ENCODE peak calls at places on chromosomes 16 and 17, in four cellular contexts. One of them, this sample, is unnamed. For H3K36me3, the result is how much of the 10 kb centered on the place peaks cover.

GRCh38 chr17:29633886-29634285 is 11.2 kb upstream of the CORO6 start:
- ATAC-seq in RWPE2: no peak
- ATAC-seq in CD8-positive, alpha-beta T cell: no peak
- ATAC-seq in mucosa of descending colon: no peak
- ATAC-seq in this sample: no peak

GRCh38 chr16:29025218-29025617 is 40.4 kb downstream of the LAT start:
- ATAC-seq in RWPE2: no peak
- ATAC-seq in CD8-positive, alpha-beta T cell: no peak
- ATAC-seq in mucosa of descending colon: no peak
- ATAC-seq in this sample: no peak

GRCh38 chr16:50056226-50056625 is 9.5 kb upstream of the HEATR3 start:
- ATAC-seq in RWPE2: no peak
- ATAC-seq in mucosa of descending colon: no peak
- ATAC-seq in CD8-positive, alpha-beta T cell: no peak
- ATAC-seq in this sample: no peak

GRCh38 chr16:68459457-68459856 is 11.1 kb upstream of the SMPD3 start:
- ATAC-seq in mucosa of descending colon: no peak
- ATAC-seq in RWPE2: no peak
- ATAC-seq in CD8-positive, alpha-beta T cell: no peak
- ATAC-seq in this sample: no peak

GRCh38 chr17:41647038-41647813 is 22.9 kb upstream of the KRT17 start:
- ATAC-seq in CD8-positive, alpha-beta T cell: no peak
- ATAC-seq in RWPE2: no peak
- ATAC-seq in mucosa of descending colon: no peak
- ATAC-seq in this sample: no peak

GRCh38 chr16:324451-325334 is 27.8 kb downstream of the AXIN1 start:
- ATAC-seq in mucosa of descending colon: peak
- ATAC-seq in RWPE2: no peak
- ATAC-seq in CD8-positive, alpha-beta T cell: peak
- ATAC-seq in this sample: no peak

GRCh38 chr16:73064227-73064995 is 16.5 kb upstream of the ZFHX3 start:
- ATAC-seq in CD8-positive, alpha-beta T cell: no peak
- ATAC-seq in mucosa of descending colon: no peak
- ATAC-seq in RWPE2: no peak
- ATAC-seq in this sample: peak

GRCh38 chr17:28272166-28272565 is 46.8 kb upstream of the TMEM97 start:
- ATAC-seq in RWPE2: no peak
- ATAC-seq in mucosa of descending colon: no peak
- ATAC-seq in CD8-positive, alpha-beta T cell: no peak
- ATAC-seq in this sample: no peak

GRCh38 chr17:73356561-73357170 is 44.9 kb upstream of the CDC42EP4 start:
- ATAC-seq in mucosa of descending colon: no peak
- ATAC-seq in RWPE2: no peak
- ATAC-seq in CD8-positive, alpha-beta T cell: no peak
- ATAC-seq in this sample: no peak

GRCh38 chr16:20385844-20386832 is 18.4 kb downstream of the PDILT start:
- ATAC-seq in CD8-positive, alpha-beta T cell: no peak
- ATAC-seq in mucosa of descending colon: peak
- ATAC-seq in RWPE2: peak
- ATAC-seq in this sample: no peak

GRCh38 chr17:35790826-35791225 is 4.6 kb downstream of the MMP28 start:
- ATAC-seq in RWPE2: no peak
- ATAC-seq in mucosa of descending colon: no peak
- ATAC-seq in CD8-positive, alpha-beta T cell: no peak
- ATAC-seq in this sample: no peak

GRCh38 chr17:81401727-81402529 is 6.7 kb downstream of the BAHCC1 start:
- ATAC-seq in RWPE2: no peak
- ATAC-seq in mucosa of descending colon: no peak
- ATAC-seq in CD8-positive, alpha-beta T cell: no peak
- ATAC-seq in this sample: no peak
- TF ChIP-seq CTCF in RWPE2: peak
- TF ChIP-seq CTCF in mucosa of descending colon: no peak
- TF ChIP-seq CTCF in CD8-positive, alpha-beta T cell: no peak
- TF ChIP-seq CTCF in this sample: peak

GRCh38 chr17:79815836-79816371 is 19.0 kb upstream of the CBX8 start:
- ATAC-seq in RWPE2: no peak
- ATAC-seq in mucosa of descending colon: no peak
- ATAC-seq in CD8-positive, alpha-beta T cell: no peak
- ATAC-seq in this sample: no peak

GRCh38 chr17:79812969-79813825 is 16.3 kb upstream of the CBX8 start:
- ATAC-seq in mucosa of descending colon: no peak
- ATAC-seq in RWPE2: no peak
- ATAC-seq in CD8-positive, alpha-beta T cell: no peak
- ATAC-seq in this sample: no peak

GRCh38 chr17:79813826-79814623 is 17.1 kb upstream of the CBX8 start:
- ATAC-seq in mucosa of descending colon: no peak
- ATAC-seq in CD8-positive, alpha-beta T cell: no peak
- ATAC-seq in RWPE2: no peak
- ATAC-seq in this sample: no peak

GRCh38 chr17:79814966-79815835 is 18.3 kb upstream of the CBX8 start:
- ATAC-seq in CD8-positive, alpha-beta T cell: peak
- ATAC-seq in RWPE2: peak
- ATAC-seq in mucosa of descending colon: peak
- ATAC-seq in this sample: peak

GRCh38 chr17:79814624-79814965 is 17.7 kb upstream of the CBX8 start:
- ATAC-seq in CD8-positive, alpha-beta T cell: no peak
- ATAC-seq in RWPE2: no peak
- ATAC-seq in mucosa of descending colon: peak
- ATAC-seq in this sample: no peak
- H3K4me3 ChIP-seq in CD8-positive, alpha-beta T cell: no peak
- H3K4me3 ChIP-seq in RWPE2: no peak
- H3K4me3 ChIP-seq in mucosa of descending colon: no peak
- H3K4me3 ChIP-seq in this sample: peak

GRCh38 chr16:71854369-71854948 is 8.7 kb downstream of the ATXN1L start:
- ATAC-seq in RWPE2: peak
- ATAC-seq in CD8-positive, alpha-beta T cell: no peak
- ATAC-seq in mucosa of descending colon: no peak
- ATAC-seq in this sample: no peak
- H3K36me3 ChIP-seq in RWPE2: under half
- H3K36me3 ChIP-seq in CD8-positive, alpha-beta T cell: under half
- H3K36me3 ChIP-seq in mucosa of descending colon: under half
- H3K36me3 ChIP-seq in this sample: under half

GRCh38 chr16:80924372-80924978 is 82.2 kb downstream of the CMC2 start:
- ATAC-seq in RWPE2: peak
- ATAC-seq in CD8-positive, alpha-beta T cell: no peak
- ATAC-seq in mucosa of descending colon: peak
- ATAC-seq in this sample: no peak
- TF ChIP-seq CTCF in RWPE2: peak
- TF ChIP-seq CTCF in CD8-positive, alpha-beta T cell: peak
- TF ChIP-seq CTCF in mucosa of descending colon: no peak
- TF ChIP-seq CTCF in this sample: no peak

DNA sequence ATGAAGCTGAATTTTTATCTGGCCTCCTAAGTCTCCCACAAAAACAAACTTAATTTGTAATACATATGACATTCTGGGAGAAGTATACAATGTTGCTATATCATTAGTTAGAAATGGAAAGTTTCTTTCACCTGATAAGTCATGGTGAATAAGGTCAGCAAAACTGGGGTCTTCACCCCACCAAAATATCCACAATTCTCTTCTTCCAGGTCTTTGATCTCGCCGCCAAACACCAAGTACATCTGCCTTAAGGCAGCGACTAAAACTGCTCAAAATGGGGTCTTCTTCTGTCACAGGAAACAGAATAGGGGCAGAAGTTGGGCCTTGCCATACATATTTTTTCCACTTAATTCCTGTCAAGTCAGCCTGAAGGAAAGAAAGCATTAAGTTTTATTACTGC is 2.1 kb downstream of the MED13 start:
- ATAC-seq in mucosa of descending colon: no peak
- ATAC-seq in RWPE2: no peak
- ATAC-seq in CD8-positive, alpha-beta T cell: no peak
- ATAC-seq in this sample: no peak
- H3K4me3 ChIP-seq in mucosa of descending colon: no peak
- H3K4me3 ChIP-seq in RWPE2: peak
- H3K4me3 ChIP-seq in CD8-positive, alpha-beta T cell: peak
- H3K4me3 ChIP-seq in this sample: peak

GRCh38 chr17:18194804-18195203 is 11.2 kb downstream of the ALKBH5 start:
- ATAC-seq in mucosa of descending colon: no peak
- ATAC-seq in CD8-positive, alpha-beta T cell: no peak
- ATAC-seq in RWPE2: no peak
- ATAC-seq in this sample: no peak

GRCh38 chr17:18197535-18198194 is 14.0 kb downstream of the ALKBH5 start:
- ATAC-seq in RWPE2: no peak
- ATAC-seq in mucosa of descending colon: no peak
- ATAC-seq in CD8-positive, alpha-beta T cell: no peak
- ATAC-seq in this sample: no peak

GRCh38 chr17:18194394-18194793 is 10.8 kb downstream of the ALKBH5 start:
- ATAC-seq in mucosa of descending colon: no peak
- ATAC-seq in CD8-positive, alpha-beta T cell: no peak
- ATAC-seq in RWPE2: no peak
- ATAC-seq in this sample: no peak

GRCh38 chr17:18191967-18192366 is 8.3 kb downstream of the ALKBH5 start:
- ATAC-seq in mucosa of descending colon: no peak
- ATAC-seq in RWPE2: no peak
- ATAC-seq in CD8-positive, alpha-beta T cell: peak
- ATAC-seq in this sample: no peak

GRCh38 chr17:18195246-18195645 is 11.6 kb downstream of the ALKBH5 start:
- ATAC-seq in mucosa of descending colon: no peak
- ATAC-seq in RWPE2: no peak
- ATAC-seq in CD8-positive, alpha-beta T cell: no peak
- ATAC-seq in this sample: no peak
- H3K36me3 ChIP-seq in mucosa of descending colon: under half
- H3K36me3 ChIP-seq in RWPE2: half or more
- H3K36me3 ChIP-seq in CD8-positive, alpha-beta T cell: under half
- H3K36me3 ChIP-seq in this sample: under half

GRCh38 chr17:76704799-76705198 is 6.0 kb downstream of the MXRA7 start:
- ATAC-seq in RWPE2: no peak
- ATAC-seq in mucosa of descending colon: no peak
- ATAC-seq in CD8-positive, alpha-beta T cell: no peak
- ATAC-seq in this sample: no peak
- TF ChIP-seq CTCF in RWPE2: no peak
- TF ChIP-seq CTCF in mucosa of descending colon: no peak
- TF ChIP-seq CTCF in CD8-positive, alpha-beta T cell: no peak
- TF ChIP-seq CTCF in this sample: no peak

DNA sequence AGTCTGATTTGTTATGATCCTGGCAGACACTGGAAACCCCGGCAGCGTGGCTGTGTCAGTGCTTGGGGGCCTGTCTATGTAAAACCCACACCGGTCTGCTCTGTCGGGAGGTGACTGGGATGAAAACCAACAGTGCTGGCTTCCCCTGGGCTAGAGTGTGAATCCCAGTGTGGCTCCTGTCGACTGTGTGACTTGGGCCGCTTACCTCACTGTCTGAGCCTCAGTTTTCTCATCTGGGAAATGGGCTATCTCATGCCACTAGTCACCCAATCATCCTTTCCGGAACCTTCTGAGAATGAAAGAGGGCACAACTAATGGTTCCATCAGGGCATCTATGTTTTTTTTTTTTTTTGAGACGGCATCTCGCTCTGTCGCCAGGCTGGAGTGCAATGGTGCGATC is 92.5 kb downstream of the FOXL1 start:
- ATAC-seq in RWPE2: no peak
- ATAC-seq in CD8-positive, alpha-beta T cell: no peak
- ATAC-seq in mucosa of descending colon: no peak
- ATAC-seq in this sample: no peak
- H3K4me3 ChIP-seq in RWPE2: no peak
- H3K4me3 ChIP-seq in CD8-positive, alpha-beta T cell: no peak
- H3K4me3 ChIP-seq in mucosa of descending colon: no peak
- H3K4me3 ChIP-seq in this sample: no peak

GRCh38 chr16:11762431-11762830 is 19.8 kb upstream of the TXNDC11 start:
- ATAC-seq in CD8-positive, alpha-beta T cell: no peak
- ATAC-seq in mucosa of descending colon: no peak
- ATAC-seq in RWPE2: no peak
- ATAC-seq in this sample: no peak
- H3K36me3 ChIP-seq in CD8-positive, alpha-beta T cell: under half
- H3K36me3 ChIP-seq in mucosa of descending colon: under half
- H3K36me3 ChIP-seq in RWPE2: half or more
- H3K36me3 ChIP-seq in this sample: under half

This sample was measured in gastroesophageal sphincter.